ENCODE peak calls at places on chromosomes 5 and 9, in seven cellular contexts. N, W, Z, V, X, B and D are unnamed samples.

GRCh38 chr9:60545346-60546315 is 368.6 kb upstream of the SPATA31A5 start:
- DNase-seq in V (no peak), Z (no peak), B (no peak), N (no peak), X (peak; percentile 0), W (no peak), D (no peak)

GRCh38 chr5:60010328-60010727 is 116.8 kb upstream of the PDE4D start:
- DNase-seq in Z (no peak), N (no peak), W (no peak), X (no peak), B (no peak), V (no peak), D (no peak)

GRCh38 chr9:80595192-80595591 is 1023.4 kb downstream of the TLE4 start:
- DNase-seq in B (no peak), W (no peak), N (no peak), V (no peak), Z (no peak), X (no peak), D (no peak)

GRCh38 chr5:150117945-150118560 is 31.7 kb upstream of the CSF1R start:
- DNase-seq in V (no peak), W (no peak), N (no peak), B (no peak), X (no peak), Z (no peak), D (peak; percentile 3)

GRCh38 chr5:141003026-141003425 is 36.8 kb downstream of the PCDHAC2 start:
- DNase-seq in Z (no peak), X (no peak), N (no peak), W (no peak), B (no peak), V (no peak), D (no peak)

GRCh38 chr5:32507738-32508434 is 63.3 kb upstream of the ZFR start:
- DNase-seq in W (no peak), B (no peak), N (no peak), X (no peak), Z (no peak), V (no peak), D (no peak)

GRCh38 chr5:36957953-36958559 is 81.5 kb downstream of the NIPBL start:
- DNase-seq in W (no peak), N (no peak), X (no peak), Z (no peak), B (no peak), V (no peak), D (no peak)

GRCh38 chr5:62587737-62588136 is 9.1 kb downstream of the LRRC70 start:
- DNase-seq in Z (no peak), V (peak; percentile 12), N (no peak), B (no peak), W (no peak), X (no peak), D (no peak)

GRCh38 chr9:94920439-94920951 is 194.0 kb downstream of the AOPEP start:
- DNase-seq in X (no peak), N (no peak), B (no peak), Z (no peak), W (no peak), V (no peak), D (no peak)

GRCh38 chr9:129027685-129028191 is 393 bp downstream of the SH3GLB2 start:
- DNase-seq in N (peak; percentile 39), W (peak; percentile 59), B (no peak), X (no peak), V (peak; percentile 24), Z (no peak), D (no peak)

GRCh38 chr5:79285833-79286232 is 49.9 kb downstream of the JMY start:
- DNase-seq in X (no peak), Z (no peak), W (no peak), N (no peak), V (no peak), B (no peak), D (no peak)

GRCh38 chr5:74762599-74762998 is 4.3 kb downstream of the GFM2 start:
- DNase-seq in W (no peak), B (no peak), V (peak; percentile 22), Z (no peak), N (no peak), X (no peak), D (no peak)

GRCh38 chr9:100324594-100325200 is 28.0 kb downstream of the TEX10 start:
- DNase-seq in V (peak; percentile 9), N (peak; percentile 11), W (no peak), X (peak; percentile 12), Z (no peak), B (no peak), D (no peak)

GRCh38 chr9:134736791-134737489 is 95.3 kb downstream of the COL5A1 start:
- DNase-seq in B (no peak), X (no peak), Z (no peak), W (no peak), V (no peak), N (no peak), D (no peak)

GRCh38 chr9:35350827-35351549 is 138.9 kb upstream of the RUSC2 start:
- DNase-seq in N (no peak), Z (no peak), X (no peak), B (no peak), W (no peak), V (no peak), D (no peak)

GRCh38 chr5:36602711-36603321 is 3.6 kb upstream of the SLC1A3 start:
- DNase-seq in V (no peak), W (no peak), X (no peak), Z (no peak), N (no peak), B (no peak), D (no peak)

GRCh38 chr5:150448353-150448752 is 1.2 kb downstream of the RPS14 start:
- DNase-seq in X (no peak), W (no peak), N (peak; percentile 26), Z (no peak), V (no peak), B (no peak), D (no peak)

GRCh38 chr5:109099081-109099480 is 310.7 kb downstream of the PJA2 start:
- DNase-seq in W (no peak), Z (no peak), N (no peak), V (no peak), X (no peak), B (no peak), D (no peak)

GRCh38 chr5:154352960-154353548 is 92.7 kb upstream of the SAP30L start:
- DNase-seq in B (no peak), X (no peak), N (no peak), W (no peak), Z (no peak), V (peak; percentile 73), D (no peak)

GRCh38 chr9:73536403-73536802 is 384.7 kb downstream of the ANXA1 start:
- DNase-seq in Z (no peak), W (no peak), V (no peak), B (no peak), N (no peak), X (no peak), D (no peak)

GRCh38 chr5:177427919-177428573 is 1.6 kb downstream of the GRK6 start:
- DNase-seq in W (no peak), N (peak; percentile 82), B (no peak), Z (no peak), V (no peak), X (no peak), D (no peak)

GRCh38 chr9:7756088-7756487 is 43.5 kb downstream of the DMAC1 start:
- DNase-seq in Z (peak; percentile 55), X (no peak), N (no peak), B (no peak), W (peak; percentile 7), V (no peak), D (peak; percentile 2)

GRCh38 chr5:129438322-129438721 is 21.8 kb upstream of the ADAMTS19 start:
- DNase-seq in Z (no peak), V (no peak), B (no peak), W (no peak), N (no peak), X (no peak), D (no peak)

GRCh38 chr9:38129366-38129765 is 60.3 kb upstream of the SHB start:
- DNase-seq in N (no peak), W (no peak), Z (no peak), B (no peak), V (no peak), X (no peak), D (no peak)

GRCh38 chr5:180170111-180170809 is 38.8 kb downstream of the RASGEF1C start:
- DNase-seq in W (no peak), B (no peak), N (no peak), Z (no peak), X (no peak), V (no peak), D (no peak)

GRCh38 chr5:159182691-159183090 is 26.7 kb downstream of the RNF145 start:
- DNase-seq in X (no peak), W (no peak), V (peak; percentile 83), Z (no peak), N (no peak), B (no peak), D (no peak)
- TF ChIP-seq TAF1 in X (no peak), W (no peak), V (no peak), Z (no peak), N (no peak), B (no peak), D (no peak)

DNA sequence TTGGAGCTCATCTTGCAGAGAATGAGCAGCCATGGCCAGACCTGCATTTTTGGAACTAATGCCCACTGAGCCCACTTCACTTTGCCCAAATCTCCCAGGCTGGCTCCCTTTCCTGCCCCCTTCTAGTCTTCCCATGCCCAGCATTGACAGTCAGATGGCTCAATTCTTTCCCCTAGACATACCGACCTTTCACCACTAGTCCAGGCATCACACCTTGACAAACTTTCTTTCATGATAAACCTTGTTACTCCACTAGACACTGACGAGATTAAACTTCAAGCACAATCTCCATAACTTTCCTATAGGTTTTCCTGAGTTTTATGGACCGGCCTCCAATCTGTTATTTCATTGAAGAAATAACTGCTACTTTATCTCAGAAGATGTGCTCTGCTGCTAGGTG is 47.8 kb upstream of the RAI14 start:
- DNase-seq in Z (no peak), X (no peak), N (no peak), B (no peak), V (no peak), W (no peak), D (no peak)
- TF ChIP-seq POLR2AphosphoS5 in Z (no peak), X (no peak), N (no peak), B (no peak), V (no peak), W (no peak), D (no peak)

DNA sequence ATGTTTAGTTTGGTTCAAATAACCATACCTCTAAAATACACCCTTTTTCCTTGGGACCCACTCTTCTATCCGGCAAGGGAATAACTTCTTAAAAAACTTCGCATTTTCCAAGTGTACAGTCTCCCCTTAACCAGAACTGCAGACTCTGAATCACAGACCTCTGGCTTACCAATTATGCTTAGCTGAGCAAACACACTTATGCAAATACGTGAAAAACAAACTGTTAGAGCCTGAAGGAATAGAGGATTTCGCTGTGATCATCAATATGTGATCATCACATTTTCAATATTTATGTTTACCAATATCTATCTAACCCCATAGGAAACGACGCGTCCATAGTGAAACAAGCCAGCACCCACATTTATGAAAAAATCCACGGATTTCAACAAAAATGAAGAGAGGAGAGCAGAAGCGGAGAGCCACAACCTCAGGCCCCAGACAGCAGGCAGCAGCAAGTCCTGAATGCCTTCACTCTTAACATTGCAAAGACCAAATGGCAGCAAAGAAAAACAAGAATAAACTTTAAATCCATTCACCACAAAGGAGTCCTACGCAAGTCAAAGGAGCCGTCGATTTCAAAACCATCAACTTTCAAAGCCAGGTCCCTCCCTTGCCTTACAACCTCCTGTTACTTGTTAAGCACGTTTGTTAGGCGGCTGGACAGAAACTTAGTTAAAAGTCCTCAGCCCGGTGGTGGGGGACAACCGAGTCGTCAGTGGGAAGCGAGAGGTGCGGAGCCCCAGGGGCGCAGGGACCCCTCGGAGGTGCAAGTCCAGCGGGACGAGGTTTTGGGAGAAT is 1.1 kb downstream of the LPAR1 start:
- DNase-seq in V (no peak), W (no peak), N (no peak), B (no peak), Z (no peak), X (peak; percentile 17), D (no peak)
- TF ChIP-seq TAF1 in V (no peak), W (no peak), N (no peak), B (no peak), Z (no peak), X (no peak), D (no peak)

GRCh38 chr9:27150758-27151431 is 41.9 kb downstream of the TEK start:
- DNase-seq in Z (no peak), B (no peak), W (no peak), X (no peak), N (no peak), V (no peak), D (no peak)
- TF ChIP-seq POLR2AphosphoS5 in Z (no peak), B (no peak), W (no peak), X (no peak), N (no peak), V (no peak), D (no peak)